ENCODE peak calls at places on chromosomes 6 and 20, in four cellular contexts. Q is lower lobe of right lung, X is esophagus squamous epithelium, J is IMR-90. W is an unnamed sample.

GRCh38 chr20:39954585-39954984 is 734.5 kb downstream of the MAFB start:
- DNase-seq in Q (no peak), X (no peak), J (no peak), W (no peak)

GRCh38 chr6:99997141-99997540 is 3.1 kb upstream of the MCHR2 start:
- DNase-seq in Q (no peak), X (no peak), J (no peak), W (no peak)

GRCh38 chr20:20393770-20394169 is 25.9 kb downstream of the INSM1 start:
- DNase-seq in Q (no peak), X (no peak), J (peak; percentile 31), W (no peak)

GRCh38 chr6:14454467-14454763 is 336.8 kb downstream of the CD83 start:
- DNase-seq in Q (no peak), X (no peak), J (no peak), W (no peak)

GRCh38 chr6:122476131-122476530 is 4.5 kb upstream of the SERINC1 start:
- DNase-seq in Q (no peak), X (no peak), J (peak; percentile 33), W (peak; percentile 24)

GRCh38 chr6:153503810-153504209 is 372.7 kb upstream of the RGS17 start:
- DNase-seq in Q (no peak), X (no peak), J (no peak), W (peak; percentile 3)

GRCh38 chr6:150271501-150272263 is 97.1 kb upstream of the IYD start:
- DNase-seq in Q (no peak), X (no peak), J (no peak), W (no peak)

GRCh38 chr6:128663238-128663637 is 142.8 kb upstream of the PTPRK start:
- DNase-seq in Q (no peak), X (no peak), J (no peak), W (no peak)

GRCh38 chr20:39039261-39039660 is 77.1 kb downstream of the DHX35 start:
- DNase-seq in Q (no peak), X (no peak), J (no peak), W (no peak)

GRCh38 chr6:170248861-170249600 is 41.8 kb downstream of the DLL1 start:
- DNase-seq in Q (no peak), X (no peak), J (no peak), W (no peak)

GRCh38 chr20:36116813-36117441 is 37.6 kb upstream of the EPB41L1 start:
- DNase-seq in Q (no peak), X (no peak), J (peak; percentile 89), W (no peak)

GRCh38 chr6:107668826-107669474 is 155.2 kb downstream of the SCML4 start:
- DNase-seq in Q (no peak), X (no peak), J (no peak), W (peak; percentile 23)

GRCh38 chr20:32441638-32442037 is 83.5 kb downstream of the ASXL1 start:
- DNase-seq in Q (no peak), X (no peak), J (no peak), W (peak; percentile 30)

DNA sequence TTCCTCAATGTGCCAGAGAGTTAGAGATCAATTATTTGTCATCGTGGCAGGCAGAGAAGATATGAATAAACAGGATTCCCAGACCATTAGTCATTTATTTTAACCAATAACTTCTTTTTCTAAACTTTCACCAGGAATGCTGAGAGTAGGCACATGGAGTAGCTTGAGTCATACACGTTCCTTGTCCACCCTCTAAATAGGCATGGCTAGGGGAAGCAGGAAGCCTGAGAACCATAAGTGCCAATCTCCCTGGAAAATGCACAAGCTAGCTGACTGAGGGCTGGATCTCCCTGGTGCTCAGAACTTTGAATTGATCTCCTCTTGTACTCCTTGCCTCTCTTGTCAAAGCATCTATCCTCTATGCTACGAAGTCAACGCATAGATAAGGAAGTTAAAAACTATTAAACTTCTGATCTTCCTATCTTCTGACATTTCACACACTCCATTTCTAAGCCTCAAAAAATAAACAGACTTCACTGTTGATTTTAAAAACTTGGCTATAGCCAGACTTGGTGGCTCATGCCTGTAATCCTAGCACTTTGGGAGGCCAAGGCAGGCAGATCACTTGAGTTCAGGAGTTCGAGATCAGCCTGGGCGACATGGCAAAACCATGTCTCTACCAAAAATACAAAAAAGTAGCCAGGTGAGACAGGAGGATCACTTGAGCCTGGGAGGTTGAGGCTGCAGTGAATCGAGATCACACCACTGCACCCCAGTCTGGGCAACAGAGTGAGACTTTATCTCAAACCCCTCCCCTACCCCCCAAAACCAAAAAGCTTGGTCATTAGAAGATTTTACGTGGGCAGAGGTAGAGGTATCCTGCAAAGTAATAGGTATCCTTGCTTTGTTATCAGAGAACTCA is 11.8 kb downstream of the ADTRP start:
- DNase-seq in Q (no peak), X (no peak), J (peak; percentile 98), W (no peak)
- H3K36me3 ChIP-seq in Q (no peaks in the 10 kb centered on the region), X (no peaks in the 10 kb centered on the region), J (no peaks in the 10 kb centered on the region), W (no peaks in the 10 kb centered on the region)

GRCh38 chr6:44113396-44113795 is 13.9 kb downstream of the MRPL14 start:
- DNase-seq in Q (no peak), X (no peak), J (no peak), W (no peak)
- H3K36me3 ChIP-seq in Q (peaks cover 75% of the 10 kb centered on the region), X (peaks cover 68% of the 10 kb centered on the region), J (peaks cover 37% of the 10 kb centered on the region), W (peaks cover 38% of the 10 kb centered on the region)

GRCh38 chr20:33811763-33812672 is 870 bp downstream of the CHMP4B start:
- DNase-seq in Q (peak; percentile 74), X (no peak), J (peak; percentile 91), W (peak; percentile 63)

GRCh38 chr20:33815671-33816070 is 4.5 kb downstream of the CHMP4B start:
- DNase-seq in Q (no peak), X (no peak), J (no peak), W (no peak)

GRCh38 chr20:33812673-33813462 is 1.7 kb downstream of the CHMP4B start:
- DNase-seq in Q (no peak), X (no peak), J (no peak), W (peak; percentile 54)

GRCh38 chr20:33816191-33816590 is 5.0 kb downstream of the CHMP4B start:
- DNase-seq in Q (no peak), X (no peak), J (no peak), W (no peak)

DNA sequence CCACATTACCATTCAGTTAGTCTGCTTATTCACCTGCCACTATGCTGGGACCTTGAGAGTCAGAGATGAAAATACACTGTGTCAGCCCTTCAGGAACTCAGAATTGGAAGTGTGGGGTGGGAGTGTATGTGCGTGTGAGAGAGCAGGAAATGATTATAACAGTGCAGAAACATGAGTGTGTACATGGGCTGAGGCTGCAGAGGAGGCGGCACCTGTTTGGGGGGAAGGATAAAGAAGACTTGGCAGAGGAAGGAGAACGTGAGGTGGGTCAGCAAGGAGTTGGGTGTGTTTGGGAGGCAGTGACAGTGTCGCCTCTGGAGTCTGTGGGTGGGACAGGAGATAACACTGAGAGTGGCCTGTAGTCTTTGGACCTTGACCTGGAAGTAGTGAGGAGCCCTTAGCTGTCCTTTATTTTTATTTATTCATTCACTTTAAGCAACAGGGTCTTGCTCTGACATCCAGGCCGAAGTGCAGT is 3.1 kb downstream of the CHMP4B start:
- DNase-seq in Q (no peak), X (no peak), J (peak; percentile 18), W (no peak)
- H3K36me3 ChIP-seq in Q (no peaks in the 10 kb centered on the region), X (peaks cover 18% of the 10 kb centered on the region), J (peaks cover 3% of the 10 kb centered on the region), W (no peaks in the 10 kb centered on the region)

GRCh38 chr20:34495928-34496327 is 20.3 kb upstream of the DYNLRB1 start:
- DNase-seq in Q (no peak), X (no peak), J (no peak), W (no peak)
- H3K36me3 ChIP-seq in Q (peaks cover 63% of the 10 kb centered on the region), X (peaks cover 99% of the 10 kb centered on the region), J (peaks cover 36% of the 10 kb centered on the region), W (peaks cover 18% of the 10 kb centered on the region)

GRCh38 chr20:396619-397431 is 11.3 kb upstream of the RBCK1 start:
- DNase-seq in Q (no peak), X (no peak), J (no peak), W (no peak)

GRCh38 chr20:399182-399707 is 8.9 kb upstream of the RBCK1 start:
- DNase-seq in Q (no peak), X (no peak), J (no peak), W (no peak)

GRCh38 chr20:397432-398237 is 10.5 kb upstream of the RBCK1 start:
- DNase-seq in Q (no peak), X (no peak), J (no peak), W (no peak)

GRCh38 chr20:400121-400450 is 8.0 kb upstream of the RBCK1 start:
- DNase-seq in Q (no peak), X (no peak), J (no peak), W (no peak)

GRCh38 chr20:396252-396618 is 11.9 kb upstream of the RBCK1 start:
- DNase-seq in Q (no peak), X (no peak), J (no peak), W (no peak)
- H3K36me3 ChIP-seq in Q (peaks cover 70% of the 10 kb centered on the region), X (peaks cover 68% of the 10 kb centered on the region), J (peaks cover 51% of the 10 kb centered on the region), W (peaks cover 5% of the 10 kb centered on the region)

W was measured in H7.